ENCODE peak calls at places on chromosome 13, in four cellular contexts. L is HEK293T, T is K562, F is HepG2. Z is an unnamed sample.

GRCh38 chr13:29457299-29457698 is 138.2 kb downstream of the SLC7A1 start:
- DNase-seq in L (no peak), T (peak), F (no peak), Z (no peak)

GRCh38 chr13:45928843-45929242 is 77.3 kb upstream of the SIAH3 start:
- DNase-seq in T (no peak), L (no peak), F (no peak), Z (no peak)

GRCh38 chr13:76016799-76017198 is 380.7 kb downstream of the LMO7 start:
- DNase-seq in F (peak), T (peak), L (peak), Z (no peak)

GRCh38 chr13:91280806-91281205 is 66.7 kb upstream of the MIR17HG start:
- DNase-seq in F (no peak), T (peak), L (no peak), Z (no peak)

GRCh38 chr13:29174093-29174492 is 354.0 kb downstream of the MTUS2 start:
- DNase-seq in T (no peak), F (no peak), L (no peak), Z (no peak)

GRCh38 chr13:95530178-95530577 is 22.3 kb upstream of the CLDN10 start:
- DNase-seq in T (no peak), L (no peak), F (peak), Z (no peak)

GRCh38 chr13:113061271-113061625 is 44.3 kb upstream of the F7 start:
- DNase-seq in L (no peak), F (no peak), T (no peak), Z (no peak)

GRCh38 chr13:42369071-42369795 is 97.3 kb downstream of the AKAP11 start:
- DNase-seq in F (no peak), L (no peak), T (no peak), Z (no peak)

GRCh38 chr13:101846701-101847100 is 394.2 kb downstream of the ITGBL1 start:
- DNase-seq in T (no peak), F (no peak), L (no peak), Z (no peak)

GRCh38 chr13:114073881-114074551 is 58.4 kb downstream of the RASA3 start:
- DNase-seq in L (no peak), F (no peak), T (no peak), Z (no peak)

GRCh38 chr13:45055198-45055901 is 65.0 kb upstream of the GTF2F2 start:
- DNase-seq in L (no peak), T (no peak), F (no peak), Z (peak)

GRCh38 chr13:67229438-67230242 is 496 bp downstream of the PCDH9 start:
- DNase-seq in T (no peak), F (no peak), L (peak), Z (no peak)

GRCh38 chr13:23469901-23470525 is 36.5 kb upstream of the SACS start:
- DNase-seq in F (no peak), T (no peak), L (no peak), Z (no peak)

GRCh38 chr13:76036176-76036575 is 400.0 kb downstream of the LMO7 start:
- DNase-seq in F (no peak), L (no peak), T (no peak), Z (no peak)

GRCh38 chr13:39373108-39373507 is 229.9 kb downstream of the LHFPL6 start:
- DNase-seq in T (no peak), F (no peak), L (no peak), Z (no peak)

GRCh38 chr13:80400834-80401450 is 60.0 kb upstream of the SPRY2 start:
- DNase-seq in L (no peak), T (no peak), F (no peak), Z (peak)
- TF ChIP-seq FOXK2 in L (no peak), T (no peak), F (no peak), Z (no peak)

GRCh38 chr13:58318495-58319167 is 687.1 kb downstream of the PCDH17 start:
- DNase-seq in L (no peak), T (no peak), F (no peak), Z (no peak)
- TF ChIP-seq FOXK2 in L (no peak), T (no peak), F (no peak), Z (no peak)

DNA sequence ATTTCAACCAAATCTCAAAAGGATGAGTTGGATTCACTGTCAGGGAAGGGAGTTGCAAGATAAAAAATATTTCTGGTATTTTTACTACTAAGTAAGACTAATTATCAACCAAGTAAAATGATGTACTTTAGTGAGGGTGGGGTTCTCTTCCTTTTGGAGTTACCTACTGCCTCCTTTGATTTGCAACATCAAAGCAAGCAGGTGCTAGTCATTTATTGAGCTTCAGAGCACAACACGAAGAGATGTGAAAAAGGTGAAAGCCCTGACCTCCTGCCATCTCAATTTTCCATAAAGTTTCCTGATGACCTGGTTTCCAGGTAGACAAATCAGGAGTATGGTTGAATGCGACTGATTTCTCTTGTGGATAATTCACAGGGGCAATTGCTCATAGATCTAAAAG is 96.0 kb downstream of the CDADC1 start:
- DNase-seq in L (no peak), F (no peak), T (no peak), Z (no peak)
- TF ChIP-seq FOXK2 in L (no peak), F (no peak), T (no peak), Z (no peak)

GRCh38 chr13:20667857-20668256 is 35.6 kb upstream of the IL17D start:
- DNase-seq in F (no peak), T (no peak), L (no peak), Z (no peak)
- TF ChIP-seq FOXK2 in F (no peak), T (no peak), L (no peak), Z (no peak)

DNA sequence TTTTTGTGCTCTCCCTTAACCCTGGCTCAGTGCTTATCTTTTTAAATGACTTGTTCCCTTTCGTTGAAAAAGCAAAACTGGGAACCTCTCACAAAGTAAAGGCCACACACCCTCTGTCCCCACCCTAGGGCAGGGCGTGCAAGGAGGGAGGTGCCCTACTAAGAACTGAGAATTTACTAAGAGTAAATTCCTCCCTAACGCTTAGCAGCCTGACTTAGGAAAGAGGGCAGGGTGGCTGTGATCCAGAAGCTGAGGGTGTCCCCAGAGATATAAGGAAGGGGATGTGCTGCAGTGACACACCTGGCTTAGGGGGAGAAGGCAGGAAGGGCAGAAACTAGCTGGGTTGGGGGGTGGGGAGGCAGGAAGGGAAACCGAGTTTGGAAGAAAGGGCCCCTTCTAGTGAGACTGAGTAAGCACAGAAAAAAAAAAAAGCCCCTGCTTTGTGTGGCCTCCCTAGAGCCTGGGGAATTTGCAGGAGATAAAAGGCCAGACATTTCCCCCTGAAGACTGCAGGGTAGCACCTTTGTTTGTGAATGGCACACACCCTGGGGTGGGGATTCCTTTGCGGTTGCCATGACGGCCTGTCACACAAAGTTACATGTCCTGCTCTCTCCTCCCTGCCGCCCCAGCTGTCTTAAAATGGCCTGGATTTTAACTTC is 435.1 kb downstream of the EFNB2 start:
- DNase-seq in F (no peak), T (no peak), L (no peak), Z (no peak)
- TF ChIP-seq FOXK2 in F (no peak), T (no peak), L (no peak), Z (no peak)

DNA sequence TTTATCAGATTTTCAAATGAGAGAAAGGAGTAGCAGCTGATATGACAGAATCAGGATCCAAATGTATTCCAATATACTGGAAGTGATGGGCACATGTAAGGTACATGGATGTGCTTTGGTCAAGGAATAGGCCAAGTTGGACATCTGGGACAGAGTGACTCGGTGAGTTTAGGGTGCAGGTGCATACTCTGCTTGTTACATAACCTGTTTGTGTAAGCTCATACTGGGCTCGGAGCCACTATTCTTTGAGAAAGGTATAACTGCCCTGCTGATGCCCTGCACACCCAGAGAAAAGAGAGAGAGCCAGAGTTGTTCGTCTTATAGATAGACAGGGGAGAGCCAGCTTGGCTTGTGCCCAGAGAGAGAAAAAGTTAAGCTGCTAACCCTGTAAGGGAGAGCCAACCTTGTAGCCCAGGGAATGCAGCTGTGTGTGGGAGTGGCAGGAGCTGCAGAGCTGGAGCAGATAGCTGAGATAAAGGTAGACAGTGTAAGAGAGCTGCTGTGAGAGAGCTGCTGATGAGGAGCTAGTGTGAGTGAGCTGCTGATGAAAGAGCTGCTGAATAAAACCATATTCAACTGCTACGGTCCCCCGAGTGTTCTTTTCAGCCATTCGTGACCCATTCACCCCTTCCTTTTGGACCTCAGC is 40.7 kb upstream of the N4BP2L1 start:
- DNase-seq in T (peak), F (no peak), L (no peak), Z (no peak)
- TF ChIP-seq FOXK2 in T (no peak), F (no peak), L (no peak), Z (no peak)

DNA sequence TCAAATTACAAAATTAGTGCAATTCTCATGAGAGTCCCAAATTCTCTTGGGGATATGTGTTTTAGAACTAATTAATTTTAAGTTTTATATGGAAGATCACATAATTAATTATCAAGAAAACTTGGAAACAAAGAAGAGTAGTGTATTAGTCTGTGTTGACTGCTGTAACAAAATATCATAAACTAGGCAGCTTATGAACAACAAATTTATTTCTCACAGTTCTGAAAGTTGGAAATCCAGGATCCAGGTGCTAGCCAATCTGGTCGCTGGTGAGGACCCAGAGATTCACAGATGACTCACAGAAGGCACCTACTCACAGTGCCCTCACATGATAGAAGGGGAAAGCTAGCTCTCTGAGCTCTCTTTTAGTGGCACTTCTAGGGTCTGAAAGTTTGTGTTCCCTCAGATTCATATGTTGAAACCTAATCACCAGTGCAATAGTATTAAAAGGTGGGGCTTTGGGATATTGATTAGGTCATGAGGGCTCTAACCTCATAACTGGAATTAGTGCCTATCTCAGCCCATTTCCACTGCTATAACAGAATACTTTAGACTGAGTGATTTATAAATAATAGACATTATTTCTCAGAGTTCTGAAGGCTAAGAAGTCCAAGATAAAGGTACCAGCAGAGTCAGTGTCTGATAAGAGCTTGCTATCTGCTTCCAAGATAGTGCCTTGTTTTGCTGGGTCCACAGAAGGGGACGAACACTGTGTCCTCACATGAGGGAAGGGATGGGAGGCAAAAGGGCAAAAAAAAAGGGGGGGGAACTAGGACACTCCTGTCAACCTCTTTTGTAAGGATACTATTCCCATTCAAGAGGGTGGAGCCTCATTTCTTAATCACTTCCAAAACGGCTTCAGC is 1.5 kb upstream of the ARGLU1 start:
- DNase-seq in F (no peak), L (no peak), T (peak), Z (no peak)
- TF ChIP-seq FOXK2 in F (no peak), L (no peak), T (no peak), Z (no peak)

GRCh38 chr13:34019870-34020269 is 201.9 kb downstream of the RFC3 start:
- DNase-seq in L (no peak), F (peak), T (no peak), Z (no peak)
- TF ChIP-seq FOXK2 in L (no peak), F (no peak), T (no peak), Z (no peak)

GRCh38 chr13:51342706-51343105 is 3.2 kb downstream of the SERPINE3 start:
- DNase-seq in T (no peak), F (no peak), L (no peak), Z (no peak)
- TF ChIP-seq FOXK2 in T (no peak), F (no peak), L (no peak), Z (no peak)

GRCh38 chr13:50969691-50970090 is 60.1 kb downstream of the RNASEH2B start:
- DNase-seq in T (no peak), F (peak), L (no peak), Z (no peak)
- TF ChIP-seq FOXK2 in T (no peak), F (no peak), L (no peak), Z (no peak)